ENCODE peak calls at places on chromosome 4, in four cellular contexts. L is heart left ventricle, P is uterus, K is H1. F is an unnamed sample.

GRCh38 chr4:153512162-153512852 is 46.1 kb downstream of the TMEM131L start:
- DNase-seq in L (no peak), K (no peak), P (no peak), F (no peak)

GRCh38 chr4:157185363-157185762 is 35.2 kb upstream of the GRIA2 start:
- DNase-seq in L (no peak), P (no peak), K (no peak), F (no peak)

GRCh38 chr4:119111296-119111695 is 24.3 kb upstream of the MYOZ2 start:
- DNase-seq in P (no peak), L (no peak), K (no peak), F (no peak)

GRCh38 chr4:154516320-154516719 is 24.7 kb upstream of the DCHS2 start:
- DNase-seq in P (no peak), K (no peak), L (no peak), F (no peak)

GRCh38 chr4:1395941-1396805 is 10.1 kb downstream of the NKX1-1 start:
- DNase-seq in L (no peak), K (no peak), P (no peak), F (no peak)

GRCh38 chr4:89268572-89269180 is 38.9 kb downstream of the GPRIN3 start:
- DNase-seq in L (no peak), P (no peak), K (no peak), F (no peak)

GRCh38 chr4:1091561-1091995 is 21.8 kb downstream of the RNF212 start:
- DNase-seq in L (no peak), P (no peak), K (no peak), F (no peak)

GRCh38 chr4:8599657-8600056 is 7.1 kb downstream of the CPZ start:
- DNase-seq in K (no peak), L (no peak), P (no peak), F (peak; percentile 87)

GRCh38 chr4:55397024-55397520 is 1.3 kb downstream of the TMEM165 start:
- DNase-seq in P (peak; percentile 25), K (no peak), L (peak; percentile 17), F (no peak)

GRCh38 chr4:53535567-53535966 is 55.7 kb downstream of the LNX1 start:
- DNase-seq in K (no peak), P (no peak), L (no peak), F (no peak)

GRCh38 chr4:56240554-56241190 is 146.6 kb downstream of the AASDH start:
- DNase-seq in L (no peak), P (no peak), K (no peak), F (no peak)

GRCh38 chr4:76108467-76109181 is 34.1 kb downstream of the ART3 start:
- DNase-seq in L (no peak), K (no peak), P (no peak), F (no peak)

GRCh38 chr4:72505314-72505744 is 63.7 kb downstream of the ADAMTS3 start:
- DNase-seq in L (peak; percentile 8), K (no peak), P (no peak), F (no peak)

GRCh38 chr4:86972997-86973396 is 38.2 kb downstream of the AFF1 start:
- DNase-seq in P (no peak), K (no peak), L (peak; percentile 12), F (no peak)

GRCh38 chr4:2179717-2180116 is 62.2 kb downstream of the HAUS3 start:
- DNase-seq in L (no peak), P (no peak), K (no peak), F (no peak)

GRCh38 chr4:189973646-189974045 is 33.0 kb downstream of the FRG1 start:
- DNase-seq in L (no peak), K (no peak), P (no peak), F (no peak)

GRCh38 chr4:41146196-41146595 is 68.1 kb downstream of the APBB2 start:
- DNase-seq in P (no peak), K (no peak), L (no peak), F (no peak)

GRCh38 chr4:77734928-77735327 is 84.2 kb downstream of the CNOT6L start:
- DNase-seq in K (peak; percentile 2), L (no peak), P (no peak), F (peak; percentile 0)

GRCh38 chr4:85860066-85860465 is 385.1 kb downstream of the ARHGAP24 start:
- DNase-seq in L (no peak), K (no peak), P (no peak), F (no peak)

GRCh38 chr4:107863416-107863815 is 38.7 kb downstream of the SGMS2 start:
- DNase-seq in P (no peak), K (no peak), L (no peak), F (no peak)

GRCh38 chr4:72451349-72451748 is 117.7 kb downstream of the ADAMTS3 start:
- DNase-seq in L (peak; percentile 17), P (peak; percentile 34), K (no peak), F (no peak)

GRCh38 chr4:2009651-2010233 is 968 bp upstream of the NELFA start:
- DNase-seq in P (no peak), K (no peak), L (peak; percentile 38), F (no peak)

GRCh38 chr4:93182722-93183121 is 645.8 kb upstream of the ATOH1 start:
- DNase-seq in P (no peak), L (no peak), K (no peak), F (no peak)

GRCh38 chr4:104524591-104524990 is 29.9 kb upstream of the CXXC4 start:
- DNase-seq in P (no peak), K (no peak), L (no peak), F (no peak)

GRCh38 chr4:91997045-91997444 is 306.7 kb upstream of the GRID2 start:
- DNase-seq in L (no peak), K (no peak), P (no peak), F (no peak)

GRCh38 chr4:112802780-112803179 is 165.8 kb downstream of the LARP7 start:
- DNase-seq in P (no peak), L (no peak), K (no peak), F (no peak)
- TF ChIP-seq POLR2A in P (no peak), L (no peak), K (no peak), F (no peak)

DNA sequence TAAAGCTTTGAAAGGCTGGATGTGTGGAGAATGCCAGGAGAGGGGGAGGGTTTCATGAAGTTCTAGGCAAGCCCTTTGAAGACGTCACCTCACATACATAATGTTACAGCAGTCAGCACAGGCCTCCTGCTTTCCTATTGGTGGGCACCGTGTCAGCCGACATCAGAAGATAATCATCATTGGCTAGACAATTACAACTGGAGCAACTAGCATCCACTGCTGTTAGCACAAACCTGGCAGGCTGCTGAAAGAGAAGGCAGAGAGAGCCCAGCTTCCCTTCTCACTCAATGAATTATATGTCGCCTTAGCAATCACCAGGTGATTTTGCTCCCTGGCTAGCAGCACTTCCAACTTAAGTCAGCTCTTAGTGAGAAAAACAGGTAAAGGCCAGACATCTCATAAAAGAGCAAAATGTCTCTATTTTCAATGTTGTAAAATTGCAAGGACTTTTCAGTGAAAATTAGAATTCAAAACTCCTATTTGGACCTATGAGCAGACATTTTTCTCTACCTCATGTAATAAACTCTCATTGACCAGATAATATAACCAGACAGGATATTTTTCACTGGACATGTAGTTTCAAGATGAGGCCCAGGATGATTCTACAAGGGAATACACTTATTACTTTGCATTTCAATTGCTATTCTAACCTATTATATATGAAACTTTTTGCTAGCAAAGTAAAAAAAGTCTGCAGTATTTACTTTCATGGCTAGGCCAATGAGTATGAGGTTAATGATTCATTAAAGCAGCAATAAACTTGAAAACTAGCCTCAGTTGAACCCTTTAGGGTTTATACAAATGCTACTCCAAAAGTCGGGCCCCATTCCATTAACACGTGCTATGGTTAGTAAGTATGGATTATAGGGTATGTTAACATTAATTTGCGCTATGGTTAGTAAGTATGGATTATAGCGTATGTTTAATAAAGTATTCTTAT is 4.3 kb downstream of the ELOVL6 start:
- DNase-seq in L (peak; percentile 49), K (peak; percentile 64), P (peak; percentile 74), F (peak; percentile 61)
- TF ChIP-seq POLR2A in L (no peak), K (peak; percentile 78), P (peak; percentile 30), F (no peak)

DNA sequence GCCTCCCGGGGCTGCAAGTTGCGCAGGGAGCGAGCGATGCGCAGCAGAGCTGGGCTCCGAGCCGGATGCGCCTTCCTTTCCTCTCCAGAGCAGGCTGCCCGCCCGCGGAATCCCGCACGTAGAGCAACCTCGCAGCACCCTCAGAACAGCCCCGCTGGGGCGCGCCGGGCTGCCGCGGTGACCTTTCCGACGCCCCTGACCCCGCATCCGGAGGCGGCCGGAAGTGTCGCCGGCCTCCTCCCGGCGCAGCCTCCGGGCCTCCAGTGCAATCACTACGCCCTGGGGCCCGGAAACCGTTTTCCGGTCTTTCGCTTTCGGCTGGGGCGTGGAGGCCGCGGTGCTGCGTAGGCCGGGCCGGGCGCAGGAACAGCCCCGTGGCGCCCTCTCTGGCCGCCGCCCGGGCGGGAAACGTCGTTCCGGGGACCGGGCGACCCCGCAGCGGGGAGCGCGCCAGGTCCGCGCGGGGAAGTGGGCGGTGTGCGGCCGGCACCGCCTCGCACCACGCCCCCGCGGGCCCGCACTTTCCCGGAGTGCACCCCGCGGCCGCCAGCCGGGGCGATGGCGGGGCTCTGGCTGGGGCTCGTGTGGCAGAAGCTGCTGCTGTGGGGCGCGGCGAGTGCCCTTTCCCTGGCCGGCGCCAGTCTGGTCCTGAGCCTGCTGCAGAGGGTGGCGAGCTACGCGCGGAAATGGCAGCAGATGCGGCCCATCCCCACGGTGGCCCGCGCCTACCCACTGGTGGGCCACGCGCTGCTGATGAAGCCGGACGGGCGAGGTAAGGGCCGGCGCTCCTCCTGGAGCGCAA is at the start of gene CYP4V2:
- DNase-seq in L (peak; percentile 88), K (no peak), P (peak; percentile 81), F (peak; percentile 63)
- TF ChIP-seq POLR2A in L (no peak), K (no peak), P (no peak), F (peak; percentile 58)

DNA sequence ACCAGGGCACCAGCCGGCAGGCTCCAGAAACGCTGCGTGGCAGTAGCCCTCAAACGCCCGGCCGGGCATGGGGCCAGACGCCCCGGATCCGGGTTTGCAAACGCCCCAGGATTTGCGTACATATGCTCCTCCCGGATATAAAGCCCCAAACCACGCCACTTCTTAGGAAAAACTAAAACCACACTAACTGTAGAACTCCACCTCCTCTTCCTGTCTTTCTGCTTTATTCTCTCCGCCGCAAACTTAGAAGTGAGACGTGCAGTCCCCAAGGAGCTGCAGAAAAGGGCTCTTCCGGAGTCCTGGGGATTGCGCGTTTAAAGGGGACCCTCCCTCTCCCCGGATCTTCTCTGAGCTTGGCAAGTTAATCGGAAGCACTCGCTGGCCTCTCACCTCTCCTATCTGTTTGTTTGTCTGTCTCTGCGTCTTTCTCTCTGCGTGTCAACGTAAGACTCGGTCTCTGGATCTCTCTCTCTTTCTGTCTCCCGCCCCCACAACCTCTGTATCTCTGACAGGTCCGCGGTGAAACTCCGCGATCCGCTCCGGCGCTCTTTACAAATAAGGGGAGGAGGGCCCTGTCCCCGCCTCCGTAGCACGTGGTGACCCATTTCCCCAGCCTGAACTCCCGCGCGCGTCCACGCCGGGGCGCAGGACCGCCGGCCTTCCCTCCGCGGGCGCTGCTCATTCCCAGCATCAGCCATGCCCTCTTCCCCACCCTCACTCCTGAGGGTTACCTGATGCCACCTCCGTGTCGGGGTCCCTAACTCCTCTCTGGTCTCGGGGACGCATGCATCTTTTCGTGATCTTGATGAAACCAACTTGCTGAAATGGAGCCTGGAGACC is at the start of gene SLC39A8:
- DNase-seq in P (peak; percentile 82), K (peak; percentile 70), L (peak; percentile 85), F (peak; percentile 64)
- TF ChIP-seq POLR2A in P (peak; percentile 55), K (no peak), L (no peak), F (peak; percentile 28)

F was measured in H54.